ENCODE peak calls at places on chromosome 18, in five cellular contexts. One of them, this sample, is unnamed.

GRCh38 chr18:61824733-61825363 is 68.0 kb downstream of the RNF152 start:
- DNase-seq in H9: no peak
- DNase-seq in mesenchymal stem cell: peak
- DNase-seq in H1: no peak
- DNase-seq in trophoblast cell: no peak
- DNase-seq in this sample: no peak

GRCh38 chr18:70705831-70706416 is 417.1 kb downstream of the SOCS6 start:
- DNase-seq in H9: no peak
- DNase-seq in mesenchymal stem cell: no peak
- DNase-seq in H1: no peak
- DNase-seq in trophoblast cell: no peak
- DNase-seq in this sample: no peak

GRCh38 chr18:9952633-9953416 is 39.0 kb downstream of the VAPA start:
- DNase-seq in H9: no peak
- DNase-seq in mesenchymal stem cell: peak
- DNase-seq in H1: no peak
- DNase-seq in trophoblast cell: no peak
- DNase-seq in this sample: no peak

GRCh38 chr18:7000484-7001096 is 117.0 kb downstream of the LAMA1 start:
- DNase-seq in H9: no peak
- DNase-seq in mesenchymal stem cell: peak
- DNase-seq in H1: no peak
- DNase-seq in trophoblast cell: no peak
- DNase-seq in this sample: no peak

GRCh38 chr18:63111549-63112402 is 207.8 kb downstream of the BCL2 start:
- DNase-seq in H9: no peak
- DNase-seq in mesenchymal stem cell: peak
- DNase-seq in H1: no peak
- DNase-seq in trophoblast cell: no peak
- DNase-seq in this sample: no peak

GRCh38 chr18:37419272-37419671 is 146.3 kb downstream of the CELF4 start:
- DNase-seq in H9: no peak
- DNase-seq in mesenchymal stem cell: no peak
- DNase-seq in H1: no peak
- DNase-seq in trophoblast cell: peak
- DNase-seq in this sample: no peak

GRCh38 chr18:56389190-56389589 is 249.2 kb downstream of the TXNL1 start:
- DNase-seq in H9: no peak
- DNase-seq in mesenchymal stem cell: no peak
- DNase-seq in H1: no peak
- DNase-seq in trophoblast cell: no peak
- DNase-seq in this sample: no peak

GRCh38 chr18:67243799-67244587 is 272.5 kb downstream of the DSEL start:
- DNase-seq in H9: no peak
- DNase-seq in mesenchymal stem cell: peak
- DNase-seq in H1: no peak
- DNase-seq in trophoblast cell: no peak
- DNase-seq in this sample: no peak

GRCh38 chr18:36297419-36298112 is at the start of gene FHOD3:
- DNase-seq in H9: peak
- DNase-seq in mesenchymal stem cell: peak
- DNase-seq in H1: no peak
- DNase-seq in trophoblast cell: peak
- DNase-seq in this sample: peak

DNA sequence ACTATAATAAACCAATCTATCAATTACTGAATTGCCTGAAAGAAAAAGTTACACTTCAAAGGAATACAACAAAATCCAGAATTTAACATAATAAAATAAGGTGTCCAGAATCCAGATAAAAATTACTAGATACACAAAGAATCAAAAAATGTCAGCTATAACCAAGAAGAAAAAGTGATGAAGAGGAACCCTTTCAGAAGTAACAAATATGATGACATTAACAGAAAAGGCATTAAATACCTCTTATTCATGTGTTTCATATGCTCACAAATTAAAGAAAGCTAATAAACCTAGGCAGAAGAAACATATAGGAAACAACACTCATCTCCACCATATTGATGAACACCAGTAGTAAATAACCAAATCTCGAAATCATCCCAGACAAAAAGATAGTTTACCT is 722.8 kb downstream of the ADCYAP1 start:
- DNase-seq in H9: no peak
- DNase-seq in mesenchymal stem cell: no peak
- DNase-seq in H1: no peak
- DNase-seq in trophoblast cell: no peak
- DNase-seq in this sample: no peak
- H2BK12ac ChIP-seq in H9: no peak
- H2BK12ac ChIP-seq in mesenchymal stem cell: no peak
- H2BK12ac ChIP-seq in H1: no peak
- H2BK12ac ChIP-seq in trophoblast cell: no peak
- H2BK12ac ChIP-seq in this sample: no peak

GRCh38 chr18:42038936-42039335 is 83.9 kb downstream of the PIK3C3 start:
- DNase-seq in H9: no peak
- DNase-seq in mesenchymal stem cell: peak
- DNase-seq in H1: no peak
- DNase-seq in trophoblast cell: peak
- DNase-seq in this sample: no peak
- H2BK12ac ChIP-seq in H9: no peak
- H2BK12ac ChIP-seq in mesenchymal stem cell: no peak
- H2BK12ac ChIP-seq in H1: no peak
- H2BK12ac ChIP-seq in trophoblast cell: no peak
- H2BK12ac ChIP-seq in this sample: no peak

DNA sequence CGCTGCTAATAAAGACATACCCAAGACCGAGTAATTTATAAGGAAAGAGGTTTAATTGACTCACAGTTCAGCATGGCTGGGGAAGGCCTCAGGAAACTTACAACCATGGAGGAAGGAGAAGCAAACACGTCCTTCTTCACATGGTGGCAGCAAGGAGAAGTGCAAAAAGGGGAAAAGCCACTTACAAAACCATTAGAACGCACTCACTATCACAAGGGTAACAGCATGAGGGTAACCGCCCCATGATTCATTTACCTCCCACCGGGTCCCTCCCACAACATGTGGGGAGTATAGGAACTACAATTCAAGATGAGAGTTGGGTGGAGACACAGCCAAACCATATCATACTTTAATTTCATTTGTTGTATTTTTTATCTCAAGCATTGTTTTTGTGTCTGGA is 67.5 kb downstream of the ATP9B start:
- DNase-seq in H9: no peak
- DNase-seq in mesenchymal stem cell: no peak
- DNase-seq in H1: no peak
- DNase-seq in trophoblast cell: no peak
- DNase-seq in this sample: no peak
- H2BK12ac ChIP-seq in H9: no peak
- H2BK12ac ChIP-seq in mesenchymal stem cell: no peak
- H2BK12ac ChIP-seq in H1: no peak
- H2BK12ac ChIP-seq in trophoblast cell: no peak
- H2BK12ac ChIP-seq in this sample: no peak

DNA sequence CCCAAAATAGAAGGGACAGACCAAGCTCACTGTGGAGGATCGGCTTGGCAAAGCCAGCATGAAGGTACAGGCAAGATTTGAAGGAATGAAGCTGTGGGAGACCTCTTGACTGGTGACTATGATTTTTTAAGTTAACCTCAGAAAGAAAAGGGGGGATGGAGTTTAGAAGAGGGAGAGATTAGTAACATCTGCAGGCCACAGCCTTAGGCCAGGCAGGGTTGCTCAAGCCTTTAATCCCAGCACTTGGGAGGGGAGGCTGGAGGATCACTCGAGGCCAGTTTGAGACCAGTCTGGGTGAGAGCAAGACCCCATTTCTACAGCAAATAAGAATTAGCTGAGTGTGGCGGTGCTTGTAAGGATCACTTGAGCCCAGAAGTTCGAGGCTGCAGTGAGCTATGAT is 46.6 kb downstream of the ZNF532 start:
- DNase-seq in H9: no peak
- DNase-seq in mesenchymal stem cell: peak
- DNase-seq in H1: no peak
- DNase-seq in trophoblast cell: no peak
- DNase-seq in this sample: no peak
- H2BK12ac ChIP-seq in H9: no peak
- H2BK12ac ChIP-seq in mesenchymal stem cell: no peak
- H2BK12ac ChIP-seq in H1: no peak
- H2BK12ac ChIP-seq in trophoblast cell: peak
- H2BK12ac ChIP-seq in this sample: no peak